ENCODE peak calls at places on chromosomes 2 and 18, in five cellular contexts. L is ELR; W is Peyer's patch; M is IMR-90; X is stimulated activated CD8-positive, alpha-beta memory T cell treated with anti-CD3 and anti-CD28 coated beads, Interleukin-15, amount 100 ng/mL, for 48 hours. E is an unnamed sample.

GRCh38 chr2:42101641-42102605 is 54.1 kb downstream of the PKDCC start:
- DNase-seq in L (peak), W (peak), X (peak), M (peak), E (peak)

GRCh38 chr2:70087703-70088507 is 628 bp downstream of the PCBP1 start:
- DNase-seq in X (no peak), W (peak), L (peak), M (peak), E (peak)

GRCh38 chr18:5414546-5414945 is 119.0 kb upstream of the ZBTB14 start:
- DNase-seq in X (no peak), M (no peak), L (no peak), W (no peak), E (no peak)

GRCh38 chr18:3758531-3758930 is 308.6 kb downstream of the TGIF1 start:
- DNase-seq in M (peak), L (peak), W (no peak), X (no peak), E (peak)

GRCh38 chr2:200350796-200351195 is 44.3 kb downstream of the SPATS2L start:
- DNase-seq in L (no peak), M (peak), X (no peak), W (no peak), E (peak)

GRCh38 chr18:49061239-49061905 is 110.6 kb upstream of the SMAD7 start:
- DNase-seq in X (no peak), W (no peak), L (no peak), M (no peak), E (no peak)

GRCh38 chr2:28322887-28323483 is 69.7 kb upstream of the FOSL2 start:
- DNase-seq in M (peak), X (no peak), W (no peak), L (no peak), E (peak)

GRCh38 chr2:149068996-149069888 is 30.7 kb downstream of the LYPD6B start:
- DNase-seq in X (peak), M (peak), L (peak), W (no peak), E (peak)

GRCh38 chr2:73594241-73594640 is 48.0 kb downstream of the NAT8 start:
- DNase-seq in W (no peak), M (no peak), X (no peak), L (no peak), E (peak)

GRCh38 chr2:149145314-149146295 is 107.1 kb downstream of the LYPD6B start:
- DNase-seq in M (no peak), W (no peak), X (no peak), L (no peak), E (no peak)

E was measured in astrocyte of the spinal cord.